ENCODE peak calls at places on chromosomes 2 and 18, in seven cellular contexts. One of them, this sample, is unnamed. For H3K9me3, the result is how much of the 10 kb centered on the place peaks cover.

GRCh38 chr2:29509397-29509796 is 394.2 kb downstream of the CLIP4 start:
- DNase-seq in A549: no peak
- DNase-seq in AG04450: no peak
- DNase-seq in heart right ventricle: no peak
- DNase-seq in tibial artery: no peak
- DNase-seq in hepatocyte: no peak
- DNase-seq in MM.1S: no peak
- DNase-seq in this sample: no peak

GRCh38 chr2:7432426-7432825 is 515.2 kb downstream of the RNF144A start:
- DNase-seq in A549: no peak
- DNase-seq in AG04450: no peak
- DNase-seq in heart right ventricle: no peak
- DNase-seq in tibial artery: no peak
- DNase-seq in hepatocyte: no peak
- DNase-seq in MM.1S: no peak
- DNase-seq in this sample: no peak

GRCh38 chr2:112644155-112644932 is 1.4 kb upstream of the SLC20A1 start:
- DNase-seq in A549: peak
- DNase-seq in AG04450: no peak
- DNase-seq in heart right ventricle: no peak
- DNase-seq in tibial artery: no peak
- DNase-seq in hepatocyte: peak
- DNase-seq in MM.1S: no peak
- DNase-seq in this sample: peak

GRCh38 chr2:121099329-121100318 is 185.4 kb downstream of the TFCP2L1 start:
- DNase-seq in A549: peak
- DNase-seq in AG04450: no peak
- DNase-seq in heart right ventricle: no peak
- DNase-seq in tibial artery: no peak
- DNase-seq in hepatocyte: no peak
- DNase-seq in MM.1S: no peak
- DNase-seq in this sample: peak

GRCh38 chr18:53861185-53861584 is 363.3 kb downstream of the MBD2 start:
- DNase-seq in A549: no peak
- DNase-seq in AG04450: no peak
- DNase-seq in heart right ventricle: no peak
- DNase-seq in tibial artery: no peak
- DNase-seq in hepatocyte: no peak
- DNase-seq in MM.1S: no peak
- DNase-seq in this sample: no peak

GRCh38 chr2:1367584-1367983 is 45.7 kb upstream of the TPO start:
- DNase-seq in A549: no peak
- DNase-seq in AG04450: no peak
- DNase-seq in heart right ventricle: no peak
- DNase-seq in tibial artery: no peak
- DNase-seq in hepatocyte: no peak
- DNase-seq in MM.1S: no peak
- DNase-seq in this sample: no peak

GRCh38 chr2:25976884-25977741 is 5.2 kb downstream of the KIF3C start:
- DNase-seq in A549: peak
- DNase-seq in AG04450: no peak
- DNase-seq in heart right ventricle: no peak
- DNase-seq in tibial artery: no peak
- DNase-seq in hepatocyte: no peak
- DNase-seq in MM.1S: no peak
- DNase-seq in this sample: no peak

GRCh38 chr2:152062130-152063091 is 36.4 kb downstream of the CACNB4 start:
- DNase-seq in A549: peak
- DNase-seq in AG04450: peak
- DNase-seq in heart right ventricle: no peak
- DNase-seq in tibial artery: peak
- DNase-seq in hepatocyte: no peak
- DNase-seq in MM.1S: no peak
- DNase-seq in this sample: no peak

GRCh38 chr18:78542204-78542603 is 437.4 kb upstream of the SALL3 start:
- DNase-seq in A549: peak
- DNase-seq in AG04450: no peak
- DNase-seq in heart right ventricle: peak
- DNase-seq in tibial artery: no peak
- DNase-seq in hepatocyte: no peak
- DNase-seq in MM.1S: no peak
- DNase-seq in this sample: no peak

GRCh38 chr2:216181351-216181750 is 72.2 kb downstream of the XRCC5 start:
- DNase-seq in A549: no peak
- DNase-seq in AG04450: no peak
- DNase-seq in heart right ventricle: no peak
- DNase-seq in tibial artery: no peak
- DNase-seq in hepatocyte: peak
- DNase-seq in MM.1S: no peak
- DNase-seq in this sample: no peak

GRCh38 chr2:159968282-159968900 is 94.0 kb downstream of the PLA2R1 start:
- DNase-seq in A549: peak
- DNase-seq in AG04450: no peak
- DNase-seq in heart right ventricle: no peak
- DNase-seq in tibial artery: no peak
- DNase-seq in hepatocyte: peak
- DNase-seq in MM.1S: peak
- DNase-seq in this sample: peak

GRCh38 chr18:51711298-51711889 is 513.9 kb upstream of the MEX3C start:
- DNase-seq in A549: no peak
- DNase-seq in AG04450: no peak
- DNase-seq in heart right ventricle: no peak
- DNase-seq in tibial artery: no peak
- DNase-seq in hepatocyte: no peak
- DNase-seq in MM.1S: no peak
- DNase-seq in this sample: no peak

GRCh38 chr2:63434597-63434996 is 153.7 kb downstream of the WDPCP start:
- DNase-seq in A549: no peak
- DNase-seq in AG04450: no peak
- DNase-seq in heart right ventricle: no peak
- DNase-seq in tibial artery: no peak
- DNase-seq in hepatocyte: no peak
- DNase-seq in MM.1S: no peak
- DNase-seq in this sample: no peak

GRCh38 chr2:60555066-60555793 is 1.8 kb upstream of the BCL11A start:
- DNase-seq in A549: peak
- DNase-seq in AG04450: peak
- DNase-seq in heart right ventricle: peak
- DNase-seq in tibial artery: no peak
- DNase-seq in hepatocyte: peak
- DNase-seq in MM.1S: peak
- DNase-seq in this sample: peak

GRCh38 chr2:44084850-44085249 is 83.8 kb upstream of the PPM1B start:
- DNase-seq in A549: no peak
- DNase-seq in AG04450: no peak
- DNase-seq in heart right ventricle: no peak
- DNase-seq in tibial artery: no peak
- DNase-seq in hepatocyte: no peak
- DNase-seq in MM.1S: no peak
- DNase-seq in this sample: no peak

GRCh38 chr18:67142604-67143003 is 373.9 kb downstream of the DSEL start:
- DNase-seq in A549: no peak
- DNase-seq in AG04450: no peak
- DNase-seq in heart right ventricle: no peak
- DNase-seq in tibial artery: no peak
- DNase-seq in hepatocyte: no peak
- DNase-seq in MM.1S: no peak
- DNase-seq in this sample: no peak
- H3K4me3 ChIP-seq in A549: no peak
- H3K4me3 ChIP-seq in AG04450: no peak
- H3K4me3 ChIP-seq in heart right ventricle: no peak
- H3K4me3 ChIP-seq in tibial artery: no peak
- H3K4me3 ChIP-seq in hepatocyte: no peak
- H3K4me3 ChIP-seq in MM.1S: no peak
- H3K4me3 ChIP-seq in this sample: no peak

DNA sequence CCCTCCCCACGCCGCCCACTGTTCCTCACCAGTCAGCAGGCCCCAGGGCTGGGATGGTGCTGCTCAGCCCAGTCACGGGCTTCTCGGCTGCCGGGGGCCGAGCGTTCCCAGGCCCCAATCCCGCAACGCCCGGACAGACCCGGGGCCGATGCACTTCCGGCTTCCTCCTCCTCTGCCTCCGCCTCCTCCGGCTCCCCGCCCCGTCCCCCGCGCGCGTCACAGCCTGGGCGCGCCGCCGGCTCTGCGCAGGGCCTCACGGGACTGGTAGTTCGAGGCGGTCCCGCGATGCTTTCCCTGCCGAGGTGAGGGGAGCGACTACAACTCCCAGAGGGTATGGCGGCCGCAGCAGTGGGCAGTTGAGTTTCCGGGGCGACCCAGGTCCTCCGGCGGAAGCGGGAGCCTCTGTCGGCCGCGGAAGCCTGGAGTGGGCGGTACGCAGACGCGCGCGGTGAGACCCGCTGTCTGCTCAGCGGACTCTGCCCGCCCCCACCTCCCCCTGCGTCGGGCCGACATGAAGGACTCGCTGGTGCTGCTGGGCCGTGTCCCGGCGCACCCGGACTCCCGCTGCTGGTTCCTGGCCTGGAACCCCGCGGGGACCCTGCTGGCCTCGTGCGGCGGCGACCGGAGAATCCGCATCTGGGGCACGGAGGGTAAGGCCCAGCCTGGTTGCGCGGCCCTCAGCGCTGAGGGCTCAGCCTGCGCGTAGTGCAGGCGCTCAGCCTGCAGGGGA is at the start of the genes CIAO1 and TMEM127:
- DNase-seq in A549: peak
- DNase-seq in AG04450: peak
- DNase-seq in heart right ventricle: peak
- DNase-seq in tibial artery: peak
- DNase-seq in hepatocyte: peak
- DNase-seq in MM.1S: peak
- DNase-seq in this sample: peak
- TF ChIP-seq CTCF in A549: no peak
- TF ChIP-seq CTCF in AG04450: no peak
- TF ChIP-seq CTCF in heart right ventricle: no peak
- TF ChIP-seq CTCF in tibial artery: peak
- TF ChIP-seq CTCF in hepatocyte: peak
- TF ChIP-seq CTCF in MM.1S: no peak
- TF ChIP-seq CTCF in this sample: no peak

GRCh38 chr2:122683018-122683417 is 927.6 kb downstream of the TSN start:
- DNase-seq in A549: no peak
- DNase-seq in AG04450: no peak
- DNase-seq in heart right ventricle: no peak
- DNase-seq in tibial artery: no peak
- DNase-seq in hepatocyte: no peak
- DNase-seq in MM.1S: no peak
- DNase-seq in this sample: no peak
- H3K9me3 ChIP-seq in A549: under half
- H3K9me3 ChIP-seq in AG04450: under half
- H3K9me3 ChIP-seq in heart right ventricle: under half
- H3K9me3 ChIP-seq in tibial artery: under half
- H3K9me3 ChIP-seq in hepatocyte: under half
- H3K9me3 ChIP-seq in MM.1S: under half
- H3K9me3 ChIP-seq in this sample: under half

GRCh38 chr2:144712277-144712944 is 192.5 kb upstream of the ZEB2 start:
- DNase-seq in A549: no peak
- DNase-seq in AG04450: no peak
- DNase-seq in heart right ventricle: no peak
- DNase-seq in tibial artery: no peak
- DNase-seq in hepatocyte: no peak
- DNase-seq in MM.1S: no peak
- DNase-seq in this sample: no peak
- H3K4me3 ChIP-seq in A549: no peak
- H3K4me3 ChIP-seq in AG04450: no peak
- H3K4me3 ChIP-seq in heart right ventricle: no peak
- H3K4me3 ChIP-seq in tibial artery: no peak
- H3K4me3 ChIP-seq in hepatocyte: no peak
- H3K4me3 ChIP-seq in MM.1S: no peak
- H3K4me3 ChIP-seq in this sample: no peak

DNA sequence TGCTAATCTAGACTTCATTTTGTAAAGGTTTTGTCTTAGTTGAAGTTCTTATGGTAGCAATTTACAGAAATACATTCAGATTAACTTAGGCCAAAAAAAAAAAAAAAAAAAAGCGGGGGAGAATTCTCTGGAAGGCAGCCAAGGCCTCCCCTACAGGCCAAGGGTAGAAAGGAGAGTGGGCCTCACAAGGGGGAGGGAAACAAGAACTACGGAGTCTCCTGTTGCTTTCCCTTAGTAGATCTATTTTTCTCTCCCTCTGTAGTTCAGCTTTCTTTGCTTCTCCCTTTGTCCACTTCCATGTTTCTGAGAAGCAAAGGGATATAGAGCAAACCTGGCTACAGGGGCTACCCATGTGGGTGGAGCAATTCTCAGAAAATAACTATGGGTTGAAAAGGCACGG is 2.4 kb upstream of the STK11IP start:
- DNase-seq in A549: no peak
- DNase-seq in AG04450: no peak
- DNase-seq in heart right ventricle: no peak
- DNase-seq in tibial artery: no peak
- DNase-seq in hepatocyte: peak
- DNase-seq in MM.1S: no peak
- DNase-seq in this sample: no peak
- TF ChIP-seq CTCF in A549: no peak
- TF ChIP-seq CTCF in AG04450: peak
- TF ChIP-seq CTCF in heart right ventricle: no peak
- TF ChIP-seq CTCF in tibial artery: no peak
- TF ChIP-seq CTCF in hepatocyte: no peak
- TF ChIP-seq CTCF in MM.1S: no peak
- TF ChIP-seq CTCF in this sample: no peak

GRCh38 chr2:116832148-116832547 is 982.3 kb upstream of the DDX18 start:
- DNase-seq in A549: no peak
- DNase-seq in AG04450: no peak
- DNase-seq in heart right ventricle: no peak
- DNase-seq in tibial artery: no peak
- DNase-seq in hepatocyte: no peak
- DNase-seq in MM.1S: no peak
- DNase-seq in this sample: no peak

DNA sequence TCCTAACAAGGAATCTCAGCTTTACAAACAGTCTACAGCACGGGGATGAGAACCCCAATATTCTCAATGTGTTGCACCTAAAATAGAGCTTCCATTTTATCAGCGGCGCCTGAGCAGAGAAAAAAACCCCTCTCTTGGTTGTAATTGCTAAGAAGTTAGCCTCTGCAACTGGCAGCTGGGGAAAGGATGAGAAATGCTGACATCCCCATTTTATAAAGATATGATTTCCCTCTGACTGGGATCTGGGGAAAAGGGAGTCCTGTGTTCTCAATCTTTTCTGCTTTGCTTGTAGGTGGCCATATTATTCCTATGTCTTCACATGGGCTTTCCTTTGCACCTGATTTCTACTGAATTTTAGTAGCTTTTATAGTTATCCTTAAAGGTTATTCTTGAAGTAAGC is 981.4 kb upstream of the DDX18 start:
- DNase-seq in A549: no peak
- DNase-seq in AG04450: no peak
- DNase-seq in heart right ventricle: no peak
- DNase-seq in tibial artery: no peak
- DNase-seq in hepatocyte: no peak
- DNase-seq in MM.1S: no peak
- DNase-seq in this sample: no peak
- H3K9me3 ChIP-seq in A549: under half
- H3K9me3 ChIP-seq in AG04450: under half
- H3K9me3 ChIP-seq in heart right ventricle: under half
- H3K9me3 ChIP-seq in tibial artery: under half
- H3K9me3 ChIP-seq in hepatocyte: under half
- H3K9me3 ChIP-seq in MM.1S: under half
- H3K9me3 ChIP-seq in this sample: under half